ENCODE peak calls at places on chromosomes 11 and 22, in eight cellular contexts. O, Q, B, P, M, J, E and A are unnamed samples. For H3K27me3, the result is how much of the 10 kb centered on the place peaks cover.

GRCh38 chr22:31161386-31161785 is 1.4 kb downstream of the RNF185 start:
- DNase-seq in E (no peak), J (no peak), O (no peak), Q (no peak), P (no peak), B (no peak), M (no peak), A (no peak)

GRCh38 chr11:112666253-112666652 is 295.0 kb upstream of the NCAM1 start:
- DNase-seq in J (no peak), P (no peak), O (no peak), B (no peak), Q (no peak), E (no peak), M (no peak), A (no peak)

GRCh38 chr11:47904048-47904447 is 55.9 kb upstream of the NUP160 start:
- DNase-seq in B (no peak), M (no peak), J (no peak), Q (no peak), E (no peak), O (no peak), P (no peak), A (no peak)

GRCh38 chr11:84212467-84213390 is 926.6 kb upstream of the CCDC90B start:
- DNase-seq in Q (no peak), O (no peak), J (no peak), E (no peak), B (no peak), P (no peak), M (no peak), A (no peak)

GRCh38 chr22:50271519-50271970 is 1.4 kb upstream of the MAPK11 start:
- DNase-seq in P (no peak), E (peak), B (peak), Q (no peak), O (no peak), M (peak), J (peak), A (peak)

GRCh38 chr11:64601605-64602465 is 10.8 kb downstream of the SLC22A12 start:
- DNase-seq in J (no peak), Q (no peak), O (no peak), B (no peak), P (no peak), M (no peak), E (no peak), A (no peak)

GRCh38 chr11:122153746-122154145 is 37.7 kb upstream of the BLID start:
- DNase-seq in M (no peak), E (no peak), O (no peak), B (no peak), P (no peak), Q (no peak), J (no peak), A (no peak)

GRCh38 chr11:107859459-107860239 is 1.1 kb upstream of the SLC35F2 start:
- DNase-seq in P (peak), J (no peak), B (peak), E (no peak), O (no peak), Q (no peak), M (peak), A (no peak)

GRCh38 chr11:93570759-93571413 is 27.7 kb upstream of the SMCO4 start:
- DNase-seq in O (peak), Q (no peak), M (no peak), J (peak), E (no peak), B (peak), P (no peak), A (no peak)

GRCh38 chr11:117818036-117818858 is 6.3 kb downstream of the FXYD2 start:
- DNase-seq in J (no peak), B (no peak), P (no peak), O (peak), Q (no peak), M (peak), E (peak), A (no peak)

GRCh38 chr11:67649634-67650540 is 643 bp downstream of the ACY3 start:
- DNase-seq in P (peak), J (no peak), Q (no peak), M (no peak), B (no peak), E (peak), O (no peak), A (no peak)

GRCh38 chr22:37329239-37330140 is 47.2 kb downstream of the CYTH4 start:
- DNase-seq in P (no peak), Q (no peak), J (no peak), E (no peak), B (no peak), O (no peak), M (no peak), A (no peak)

GRCh38 chr22:24326266-24326665 is 55.6 kb downstream of the SPECC1L start:
- DNase-seq in E (no peak), J (no peak), B (no peak), M (no peak), O (no peak), P (no peak), Q (no peak), A (no peak)

GRCh38 chr22:37175414-37176144 is 12.5 kb downstream of the C1QTNF6 start:
- DNase-seq in O (no peak), Q (no peak), J (peak), P (peak), B (no peak), M (no peak), E (no peak), A (peak)

GRCh38 chr11:26820739-26821138 is 98.9 kb upstream of the SLC5A12 start:
- DNase-seq in J (no peak), P (no peak), B (no peak), E (no peak), O (no peak), M (no peak), Q (no peak), A (no peak)

GRCh38 chr11:95089620-95090542 is at the start of gene ENDOD1:
- DNase-seq in P (peak), O (peak), M (peak), B (peak), J (peak), Q (peak), E (peak), A (peak)

GRCh38 chr11:95147364-95147905 is 57.8 kb downstream of the ENDOD1 start:
- DNase-seq in B (no peak), E (no peak), M (no peak), O (peak), Q (no peak), J (peak), P (no peak), A (no peak)

GRCh38 chr11:92808009-92808408 is 161.4 kb upstream of the MTNR1B start:
- DNase-seq in B (no peak), E (no peak), J (no peak), P (no peak), Q (no peak), O (no peak), M (no peak), A (no peak)

GRCh38 chr22:43110927-43111623 is 525 bp downstream of the BIK start:
- DNase-seq in M (peak), P (no peak), B (no peak), O (no peak), E (no peak), Q (no peak), J (no peak), A (peak)

GRCh38 chr11:15972838-15973237 is 383.5 kb downstream of the SOX6 start:
- DNase-seq in O (no peak), E (no peak), Q (no peak), M (no peak), B (no peak), P (no peak), J (no peak), A (no peak)

GRCh38 chr11:109864834-109865557 is 228.2 kb upstream of the ZC3H12C start:
- DNase-seq in Q (no peak), P (no peak), E (no peak), B (no peak), M (no peak), J (no peak), O (peak), A (no peak)

GRCh38 chr11:104584823-104585222 is 313.4 kb downstream of the CASP12 start:
- DNase-seq in J (no peak), B (no peak), Q (no peak), M (no peak), E (no peak), O (no peak), P (no peak), A (no peak)

GRCh38 chr22:49756656-49757055 is 71.0 kb downstream of the BRD1 start:
- DNase-seq in Q (no peak), O (no peak), E (no peak), J (no peak), M (no peak), B (no peak), P (no peak), A (peak)

GRCh38 chr22:35894937-35895708 is 133.5 kb downstream of the RBFOX2 start:
- DNase-seq in M (no peak), Q (no peak), O (peak), E (no peak), B (peak), P (no peak), J (peak), A (no peak)

GRCh38 chr22:20531404-20532181 is 24.2 kb downstream of the MED15 start:
- DNase-seq in M (no peak), O (peak), Q (no peak), P (no peak), J (peak), B (peak), E (no peak), A (peak)

GRCh38 chr11:113841691-113842090 is 33.7 kb downstream of the USP28 start:
- DNase-seq in E (no peak), P (no peak), B (no peak), M (no peak), J (no peak), Q (no peak), O (no peak), A (no peak)

GRCh38 chr11:12914401-12914912 is 94.7 kb upstream of the RASSF10 start:
- DNase-seq in J (peak), E (peak), Q (peak), B (peak), M (no peak), O (no peak), P (peak), A (peak)

GRCh38 chr11:90630176-90630575 is 407.3 kb upstream of the CHORDC1 start:
- DNase-seq in Q (no peak), M (no peak), B (no peak), E (no peak), J (no peak), O (no peak), P (no peak), A (no peak)

GRCh38 chr11:74487875-74488274 is 5.6 kb downstream of the LIPT2 start:
- DNase-seq in O (no peak), E (no peak), J (no peak), P (no peak), Q (no peak), B (no peak), M (no peak), A (no peak)

GRCh38 chr11:13667245-13667644 is 1.2 kb upstream of the FAR1 start:
- DNase-seq in P (no peak), M (no peak), B (no peak), Q (no peak), E (no peak), J (no peak), O (no peak), A (no peak)

GRCh38 chr22:41672780-41673509 is 15.7 kb downstream of the SNU13 start:
- DNase-seq in P (no peak), M (no peak), Q (no peak), O (no peak), E (no peak), B (no peak), J (no peak), A (no peak)
- TF ChIP-seq CTCF in P (no peak), M (no peak), Q (no peak), O (peak), E (no peak), B (peak), J (no peak), A (peak)

DNA sequence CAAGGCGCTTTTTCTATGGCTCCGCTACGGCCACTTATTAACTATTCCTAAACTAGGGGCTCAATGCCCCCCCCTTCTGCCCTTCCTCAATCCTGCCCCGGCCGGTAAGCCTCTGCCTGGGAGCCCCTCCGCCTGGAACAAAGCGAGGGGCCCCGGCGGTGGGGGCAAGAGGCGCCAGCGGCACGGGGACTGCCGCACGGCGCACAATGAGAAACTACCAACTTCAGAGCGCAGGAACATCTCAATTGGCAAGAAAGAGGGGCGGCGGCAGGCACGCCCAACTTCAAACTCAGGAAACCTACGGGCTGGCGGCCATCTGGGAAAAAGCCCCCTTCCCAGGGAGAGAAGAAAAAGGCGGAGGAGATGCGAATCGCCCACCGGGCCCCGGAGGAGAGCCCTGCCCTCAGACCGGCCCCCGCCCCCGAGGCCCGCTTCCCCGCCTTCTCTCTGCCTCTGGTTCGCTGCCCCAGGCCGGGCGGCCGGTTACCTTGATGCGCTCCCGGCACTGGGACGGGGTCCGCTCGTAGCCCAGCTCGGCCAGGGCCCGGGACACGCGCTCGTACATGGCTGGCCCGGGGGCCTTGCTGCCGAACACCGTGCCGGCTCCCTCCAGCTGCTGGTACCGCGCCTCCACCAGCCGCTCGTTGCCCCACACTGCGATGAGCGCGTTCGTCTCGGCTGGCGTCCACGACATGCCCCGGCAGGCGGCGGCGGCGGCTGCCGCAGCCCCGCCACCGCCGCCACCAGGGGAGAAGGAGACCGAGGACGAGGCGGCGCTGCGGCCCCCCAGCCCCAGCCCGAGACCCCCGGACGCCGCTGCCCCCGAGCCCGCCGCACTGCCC is 601 bp downstream of the MSANTD2 start:
- DNase-seq in J (peak), Q (no peak), E (peak), P (peak), B (peak), O (no peak), M (peak), A (peak)
- H3K27me3 ChIP-seq in J (under half), Q (under half), E (under half), P (under half), B (under half), O (under half), M (under half), A (under half)

GRCh38 chr11:66593303-66593635 is 284 bp downstream of the CCS start:
- DNase-seq in J (no peak), O (no peak), P (no peak), Q (no peak), M (no peak), E (no peak), B (no peak), A (no peak)

GRCh38 chr11:66592457-66593302 is at the start of the genes CCDC87 and CCS:
- DNase-seq in O (peak), M (peak), Q (peak), E (peak), J (peak), P (peak), B (peak), A (peak)

GRCh38 chr11:66591175-66591574 is 1.7 kb downstream of the CCDC87 start:
- DNase-seq in M (no peak), Q (no peak), B (no peak), P (no peak), O (no peak), E (no peak), J (no peak), A (no peak)

GRCh38 chr11:66595245-66595904 is 2.4 kb downstream of the CCS start:
- DNase-seq in M (no peak), B (peak), Q (no peak), P (no peak), J (peak), O (no peak), E (no peak), A (no peak)

GRCh38 chr11:66593650-66594049 is 665 bp downstream of the CCS start:
- DNase-seq in P (no peak), M (no peak), O (no peak), B (no peak), J (no peak), E (no peak), Q (no peak), A (no peak)
- H3K27ac ChIP-seq in P (no peak), M (peak), O (no peak), B (peak), J (peak), E (peak), Q (peak), A (peak)

DNA sequence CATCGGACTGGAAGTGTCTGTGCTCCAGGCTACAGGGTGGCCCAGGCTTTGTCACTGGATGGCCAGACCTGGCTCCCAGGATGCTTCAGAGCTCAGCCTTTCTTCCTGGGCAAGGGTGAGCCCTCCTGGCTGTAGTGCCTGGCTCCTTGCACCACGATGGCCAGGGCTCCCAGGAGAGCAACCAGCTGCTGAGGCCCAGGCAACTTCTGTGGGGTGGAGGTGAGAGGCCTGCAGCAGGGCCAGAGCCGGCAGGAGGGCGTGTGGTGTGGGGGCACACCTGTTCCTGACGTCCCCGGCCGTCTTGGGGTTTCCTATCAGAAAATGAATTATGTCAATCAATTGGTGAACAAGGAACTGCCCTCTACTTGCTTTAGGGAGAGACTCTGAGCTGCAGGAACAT is 82.1 kb downstream of the DHCR7 start:
- DNase-seq in E (no peak), P (no peak), B (no peak), M (no peak), O (no peak), J (no peak), Q (no peak), A (no peak)
- TF ChIP-seq CTCF in E (no peak), P (no peak), B (no peak), M (no peak), O (no peak), J (no peak), Q (no peak), A (no peak)

GRCh38 chr11:61635304-61635703 is 44.9 kb upstream of the DAGLA start:
- DNase-seq in E (no peak), P (no peak), J (no peak), B (no peak), M (no peak), Q (no peak), O (no peak), A (no peak)
- H3K27me3 ChIP-seq in E (under half), P (under half), J (under half), B (under half), M (under half), Q (under half), O (under half), A (under half)

DNA sequence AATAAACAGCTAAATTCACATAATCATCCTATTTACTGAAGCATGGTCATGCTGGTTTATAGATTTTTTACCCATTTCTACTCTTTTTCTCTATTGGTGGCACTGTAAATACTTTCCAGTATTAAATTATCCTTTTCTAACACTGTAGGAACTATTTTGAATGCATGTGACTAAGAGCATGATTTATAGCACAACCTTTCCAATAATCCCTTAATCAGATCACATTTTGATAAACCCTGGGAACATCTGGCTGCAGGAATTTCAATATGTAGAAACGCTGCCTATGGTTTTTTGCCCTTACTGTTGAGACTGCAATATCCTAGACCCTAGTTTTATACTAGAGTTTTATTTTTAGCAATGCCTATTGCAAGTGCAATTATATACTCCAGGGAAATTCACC is 10.7 kb downstream of the RAG1 start:
- DNase-seq in O (no peak), M (no peak), J (no peak), E (no peak), Q (no peak), B (no peak), P (no peak), A (no peak)
- H3K27ac ChIP-seq in O (no peak), M (no peak), J (no peak), E (no peak), Q (no peak), B (no peak), P (no peak), A (no peak)

DNA sequence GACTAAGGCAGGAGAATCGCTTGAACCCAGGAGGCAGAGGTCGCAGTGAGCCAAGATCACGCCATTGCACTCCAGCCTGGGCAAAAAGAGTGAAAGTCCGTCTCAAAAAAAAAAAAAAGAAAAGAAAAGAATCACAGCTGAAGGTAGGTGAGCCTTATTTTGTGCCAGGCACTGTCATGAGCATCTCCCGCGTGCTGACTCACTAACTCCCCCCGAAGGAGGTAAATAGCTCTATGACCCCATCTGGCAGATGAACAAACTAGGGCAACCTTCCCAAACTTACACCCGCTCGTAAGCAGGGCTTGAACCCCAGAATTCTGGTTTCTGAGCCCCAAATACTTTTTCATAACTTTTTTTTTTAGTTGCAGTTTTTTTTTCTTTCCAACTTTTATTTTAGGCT is 60.3 kb downstream of the ANO1 start:
- DNase-seq in P (no peak), M (no peak), J (no peak), Q (no peak), B (no peak), O (no peak), E (no peak), A (no peak)
- TF ChIP-seq CTCF in P (no peak), M (no peak), J (no peak), Q (no peak), B (no peak), O (no peak), E (no peak), A (no peak)